ENCODE peak calls at places on chromosomes 4 and X, in five cellular contexts. J is Calu3, V is fibroblast of lung, N is mucosa of descending colon, O is WTC11. R is an unnamed sample.

GRCh38 chr4:151227731-151228130 is 49.2 kb upstream of the PRSS48 start:
- DNase-seq in J (no peak), V (peak; percentile 71), N (no peak), O (no peak), R (peak; percentile 99)

GRCh38 chrX:103398321-103398937 is 22.1 kb downstream of the BEX3 start:
- DNase-seq in J (peak; percentile 16), V (peak; percentile 88), N (no peak), O (no peak), R (peak; percentile 93)

GRCh38 chrX:70439016-70439415 is 5.6 kb upstream of the DLG3 start:
- DNase-seq in J (no peak), V (no peak), N (no peak), O (no peak), R (no peak)

GRCh38 chr4:30866907-30867306 is 146.7 kb downstream of the PCDH7 start:
- DNase-seq in J (peak; percentile 2), V (no peak), N (no peak), O (no peak), R (no peak)

GRCh38 chr4:82865592-82865991 is 25.4 kb downstream of the SEC31A start:
- DNase-seq in J (peak; percentile 1), V (peak; percentile 93), N (no peak), O (no peak), R (peak; percentile 96)

GRCh38 chr4:175560628-175561027 is 251.4 kb downstream of the GPM6A start:
- DNase-seq in J (no peak), V (peak; percentile 48), N (no peak), O (no peak), R (peak; percentile 79)

GRCh38 chr4:122854444-122854843 is 27.8 kb downstream of the FGF2 start:
- DNase-seq in J (no peak), V (peak; percentile 40), N (no peak), O (no peak), R (no peak)

GRCh38 chr4:150964754-150965153 is 50.3 kb downstream of the LRBA start:
- DNase-seq in J (no peak), V (no peak), N (no peak), O (no peak), R (no peak)

GRCh38 chr4:42678512-42678911 is 21.6 kb upstream of the ATP8A1 start:
- DNase-seq in J (no peak), V (no peak), N (no peak), O (no peak), R (no peak)

GRCh38 chrX:28847423-28847822 is 260.2 kb downstream of the IL1RAPL1 start:
- DNase-seq in J (peak; percentile 42), V (peak; percentile 80), N (no peak), O (peak; percentile 11), R (peak; percentile 77)

GRCh38 chrX:103685396-103685795 is 1.1 kb downstream of the MORF4L2 start:
- DNase-seq in J (no peak), V (peak; percentile 15), N (no peak), O (no peak), R (peak; percentile 44)

GRCh38 chr4:26916195-26916594 is 55.6 kb downstream of the STIM2 start:
- DNase-seq in J (no peak), V (no peak), N (no peak), O (no peak), R (peak; percentile 60)

GRCh38 chr4:185115827-185116232 is 27.2 kb upstream of the SLC25A4 start:
- DNase-seq in J (peak; percentile 55), V (peak; percentile 99), N (no peak), O (peak; percentile 66), R (peak; percentile 97)

GRCh38 chr4:67106846-67107467 is 438.3 kb downstream of the CENPC start:
- DNase-seq in J (no peak), V (no peak), N (no peak), O (no peak), R (peak; percentile 7)

GRCh38 chrX:154505726-154506125 is 10.3 kb downstream of the FAM3A start:
- DNase-seq in J (no peak), V (peak; percentile 49), N (no peak), O (no peak), R (peak; percentile 65)

GRCh38 chr4:5114911-5115310 is 63.6 kb downstream of the STK32B start:
- DNase-seq in J (no peak), V (no peak), N (no peak), O (no peak), R (no peak)

GRCh38 chrX:136666088-136666487 is 18.1 kb downstream of the CD40LG start:
- DNase-seq in J (no peak), V (no peak), N (no peak), O (no peak), R (no peak)

GRCh38 chr4:145681518-145681917 is 1.6 kb downstream of the C4orf51 start:
- DNase-seq in J (no peak), V (no peak), N (no peak), O (no peak), R (no peak)

GRCh38 chr4:112029642-112030235 is 115.5 kb upstream of the FAM241A start:
- DNase-seq in J (no peak), V (peak; percentile 2), N (no peak), O (no peak), R (peak; percentile 5)

GRCh38 chr4:169971456-169972015 is 54.7 kb downstream of the MFAP3L start:
- DNase-seq in J (no peak), V (no peak), N (no peak), O (no peak), R (no peak)

GRCh38 chr4:148443550-148444295 is 1.5 kb upstream of the NR3C2 start:
- DNase-seq in J (peak; percentile 24), V (no peak), N (peak; percentile 73), O (peak; percentile 28), R (no peak)

GRCh38 chrX:68842781-68843581 is 14.2 kb downstream of the EFNB1 start:
- DNase-seq in J (no peak), V (peak; percentile 33), N (peak; percentile 69), O (no peak), R (peak; percentile 66)

GRCh38 chr4:117637347-117637746 is 396.9 kb upstream of the NDST3 start:
- DNase-seq in J (peak; percentile 7), V (no peak), N (no peak), O (no peak), R (no peak)

GRCh38 chrX:150429577-150429976 is 66.5 kb downstream of the MAMLD1 start:
- DNase-seq in J (no peak), V (peak; percentile 88), N (no peak), O (no peak), R (peak; percentile 76)

GRCh38 chr4:81811562-81812293 is 340.0 kb upstream of the RASGEF1B start:
- DNase-seq in J (no peak), V (no peak), N (no peak), O (no peak), R (no peak)

GRCh38 chrX:37302569-37302968 is 46.6 kb upstream of the PRRG1 start:
- DNase-seq in J (peak; percentile 44), V (peak; percentile 33), N (no peak), O (peak; percentile 29), R (peak; percentile 66)

GRCh38 chr4:3029464-3029863 is 44.9 kb downstream of the HTT-AS start:
- DNase-seq in J (no peak), V (no peak), N (no peak), O (no peak), R (no peak)

GRCh38 chr4:3035249-3035648 is 39.1 kb downstream of the HTT-AS start:
- DNase-seq in J (no peak), V (no peak), N (no peak), O (no peak), R (no peak)

GRCh38 chr4:3034231-3034630 is 40.1 kb downstream of the HTT-AS start:
- DNase-seq in J (no peak), V (no peak), N (no peak), O (no peak), R (no peak)

GRCh38 chr4:3030551-3031356 is 43.6 kb downstream of the HTT-AS start:
- DNase-seq in J (no peak), V (no peak), N (no peak), O (no peak), R (no peak)

DNA sequence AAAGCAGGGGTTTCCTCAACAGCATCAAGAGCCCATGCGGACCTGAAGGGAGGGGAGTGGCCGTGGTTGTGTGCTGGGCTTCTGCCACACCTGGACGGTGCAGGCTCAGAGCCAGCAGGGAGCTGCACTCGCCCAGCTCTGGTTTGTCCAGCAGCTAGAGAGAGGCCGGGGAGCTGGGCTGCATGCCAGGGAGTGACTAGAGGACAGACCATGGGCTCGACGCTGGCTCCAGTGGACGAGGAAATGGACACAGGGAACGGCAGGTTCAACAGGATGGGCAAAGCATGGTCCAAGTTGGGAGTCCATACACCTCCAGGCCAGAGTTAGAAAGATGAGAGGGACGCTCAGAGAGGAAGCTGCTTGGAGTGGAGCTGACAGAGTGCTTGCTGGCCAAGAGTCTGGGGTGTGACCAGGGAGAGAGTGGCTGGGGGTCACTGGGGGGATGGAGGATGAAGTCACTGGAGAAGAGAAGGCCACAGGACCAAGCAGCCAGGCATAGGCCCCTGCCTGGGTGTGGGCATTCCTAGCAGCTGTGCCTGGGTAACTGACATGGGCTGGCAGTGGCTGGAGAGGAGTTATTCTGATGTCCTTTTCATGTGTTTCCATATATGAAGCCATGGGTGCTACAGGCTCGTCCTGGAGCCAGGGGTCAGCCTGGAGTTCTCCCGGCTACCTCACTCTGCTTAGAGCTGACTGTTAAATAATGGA is 42.8 kb downstream of the HTT-AS start:
- DNase-seq in J (peak; percentile 78), V (no peak), N (no peak), O (no peak), R (no peak)
- TF ChIP-seq CTCF in J (no peak), V (no peak), N (no peak), O (no peak), R (no peak)

DNA sequence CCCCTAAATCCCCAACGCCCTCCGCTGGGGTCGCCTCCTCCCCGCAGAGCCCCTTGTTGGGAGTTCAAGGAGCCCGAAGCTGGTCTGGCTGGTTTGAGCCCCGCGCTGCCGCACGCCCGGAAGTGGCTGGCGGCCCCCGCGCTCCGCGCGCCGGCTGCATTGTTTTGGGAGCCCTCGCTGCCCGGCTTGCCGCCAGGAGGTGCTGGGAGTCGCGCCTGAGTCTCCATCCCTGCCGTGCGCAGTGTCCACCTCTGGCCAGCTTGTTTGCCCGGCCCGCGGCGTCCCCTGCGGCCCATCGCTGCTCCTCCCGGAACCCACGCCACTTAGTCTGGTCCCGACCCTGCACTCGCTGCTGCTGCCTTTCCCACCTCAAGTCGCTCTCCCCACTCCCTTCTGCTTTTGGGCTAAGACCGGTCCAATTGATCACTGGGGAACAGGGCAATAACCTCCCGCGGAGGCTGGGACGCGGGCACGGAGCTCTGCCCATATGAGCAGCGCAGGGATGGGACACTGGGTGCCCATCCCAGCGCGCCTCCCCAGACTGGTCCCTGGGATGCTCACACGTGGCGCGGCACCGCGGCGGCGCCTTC is 2.2 kb upstream of the SFRP2 start:
- DNase-seq in J (peak; percentile 37), V (no peak), N (peak; percentile 56), O (peak; percentile 84), R (peak; percentile 13)
- TF ChIP-seq CTCF in J (peak; percentile 22), V (peak; percentile 20), N (no peak), O (no peak), R (peak; percentile 34)

GRCh38 chrX:16807548-16807947 is 21.3 kb downstream of the TXLNG start:
- DNase-seq in J (peak; percentile 21), V (peak; percentile 23), N (no peak), O (no peak), R (no peak)
- TF ChIP-seq CTCF in J (no peak), V (no peak), N (no peak), O (no peak), R (peak; percentile 19)

GRCh38 chr4:153333874-153334273 is 10.6 kb upstream of the MND1 start:
- DNase-seq in J (no peak), V (no peak), N (no peak), O (no peak), R (no peak)

GRCh38 chr4:153341575-153342090 is 2.9 kb upstream of the MND1 start:
- DNase-seq in J (peak; percentile 13), V (no peak), N (no peak), O (no peak), R (peak; percentile 42)

GRCh38 chr4:153335665-153336064 is 8.8 kb upstream of the MND1 start:
- DNase-seq in J (no peak), V (peak; percentile 19), N (no peak), O (no peak), R (peak; percentile 24)

GRCh38 chr4:153332936-153333335 is 11.6 kb upstream of the MND1 start:
- DNase-seq in J (no peak), V (no peak), N (no peak), O (no peak), R (no peak)

GRCh38 chr4:153337686-153338085 is 6.8 kb upstream of the MND1 start:
- DNase-seq in J (no peak), V (no peak), N (no peak), O (no peak), R (no peak)
- TF ChIP-seq CTCF in J (no peak), V (no peak), N (no peak), O (no peak), R (no peak)